ENCODE peak calls at places on chromosomes 4 and X, in eight cellular contexts. One of them, this sample, is unnamed.

GRCh38 chr4:13912436-13912835 is 284.9 kb upstream of the BOD1L1 start:
- DNase-seq in activated CD4-positive, alpha-beta T cell treated with anti-CD3 and anti-CD28 coated beads, Interleukin-2, amount 10 ng/mL, durations not matched to agents 7 days and 5 days: no peak
- DNase-seq in activated naive CD8-positive, alpha-beta T cell treated with anti-CD3 and anti-CD28 coated beads, Interleukin-2, amount 10 ng/mL, durations not matched to agents 7 days and 5 days: no peak
- DNase-seq in activated gamma-delta T cell treated with anti-CD3 and anti-CD28 coated beads, Interleukin-2, amount 50 U/mL, for 16 hours: no peak
- DNase-seq in ovary: no peak
- DNase-seq in CD8-positive, alpha-beta memory T cell: no peak
- DNase-seq in dermis blood vessel endothelial cell: no peak
- DNase-seq in activated naive CD4-positive, alpha-beta T cell treated with anti-CD3 and anti-CD28 coated beads for 36 hours: no peak
- DNase-seq in this sample: no peak

GRCh38 chr4:158444621-158445020 is 77.1 kb upstream of the RXFP1 start:
- DNase-seq in activated naive CD8-positive, alpha-beta T cell treated with anti-CD3 and anti-CD28 coated beads, Interleukin-2, amount 10 ng/mL, durations not matched to agents 7 days and 5 days: no peak
- DNase-seq in ovary: no peak
- DNase-seq in CD8-positive, alpha-beta memory T cell: no peak
- DNase-seq in activated naive CD4-positive, alpha-beta T cell treated with anti-CD3 and anti-CD28 coated beads for 36 hours: no peak
- DNase-seq in activated gamma-delta T cell treated with anti-CD3 and anti-CD28 coated beads, Interleukin-2, amount 50 U/mL, for 16 hours: no peak
- DNase-seq in dermis blood vessel endothelial cell: no peak
- DNase-seq in activated CD4-positive, alpha-beta T cell treated with anti-CD3 and anti-CD28 coated beads, Interleukin-2, amount 10 ng/mL, durations not matched to agents 7 days and 5 days: no peak
- DNase-seq in this sample: no peak

GRCh38 chr4:82957045-82957444 is 53.6 kb downstream of the LIN54 start:
- DNase-seq in ovary: no peak
- DNase-seq in activated gamma-delta T cell treated with anti-CD3 and anti-CD28 coated beads, Interleukin-2, amount 50 U/mL, for 16 hours: no peak
- DNase-seq in activated naive CD8-positive, alpha-beta T cell treated with anti-CD3 and anti-CD28 coated beads, Interleukin-2, amount 10 ng/mL, durations not matched to agents 7 days and 5 days: no peak
- DNase-seq in CD8-positive, alpha-beta memory T cell: no peak
- DNase-seq in dermis blood vessel endothelial cell: peak
- DNase-seq in activated naive CD4-positive, alpha-beta T cell treated with anti-CD3 and anti-CD28 coated beads for 36 hours: peak
- DNase-seq in activated CD4-positive, alpha-beta T cell treated with anti-CD3 and anti-CD28 coated beads, Interleukin-2, amount 10 ng/mL, durations not matched to agents 7 days and 5 days: no peak
- DNase-seq in this sample: no peak

GRCh38 chrX:134810211-134810610 is 151.9 kb upstream of the PLAC1 start:
- DNase-seq in activated naive CD8-positive, alpha-beta T cell treated with anti-CD3 and anti-CD28 coated beads, Interleukin-2, amount 10 ng/mL, durations not matched to agents 7 days and 5 days: no peak
- DNase-seq in activated gamma-delta T cell treated with anti-CD3 and anti-CD28 coated beads, Interleukin-2, amount 50 U/mL, for 16 hours: no peak
- DNase-seq in activated CD4-positive, alpha-beta T cell treated with anti-CD3 and anti-CD28 coated beads, Interleukin-2, amount 10 ng/mL, durations not matched to agents 7 days and 5 days: no peak
- DNase-seq in dermis blood vessel endothelial cell: no peak
- DNase-seq in activated naive CD4-positive, alpha-beta T cell treated with anti-CD3 and anti-CD28 coated beads for 36 hours: no peak
- DNase-seq in CD8-positive, alpha-beta memory T cell: no peak
- DNase-seq in ovary: no peak
- DNase-seq in this sample: no peak

GRCh38 chr4:99755223-99755944 is 61.2 kb upstream of the DAPP1 start:
- DNase-seq in activated gamma-delta T cell treated with anti-CD3 and anti-CD28 coated beads, Interleukin-2, amount 50 U/mL, for 16 hours: no peak
- DNase-seq in activated naive CD8-positive, alpha-beta T cell treated with anti-CD3 and anti-CD28 coated beads, Interleukin-2, amount 10 ng/mL, durations not matched to agents 7 days and 5 days: no peak
- DNase-seq in activated naive CD4-positive, alpha-beta T cell treated with anti-CD3 and anti-CD28 coated beads for 36 hours: no peak
- DNase-seq in ovary: no peak
- DNase-seq in activated CD4-positive, alpha-beta T cell treated with anti-CD3 and anti-CD28 coated beads, Interleukin-2, amount 10 ng/mL, durations not matched to agents 7 days and 5 days: no peak
- DNase-seq in CD8-positive, alpha-beta memory T cell: no peak
- DNase-seq in dermis blood vessel endothelial cell: no peak
- DNase-seq in this sample: no peak

GRCh38 chrX:7596822-7597221 is 246.1 kb upstream of the VCX start:
- DNase-seq in CD8-positive, alpha-beta memory T cell: no peak
- DNase-seq in dermis blood vessel endothelial cell: no peak
- DNase-seq in activated naive CD8-positive, alpha-beta T cell treated with anti-CD3 and anti-CD28 coated beads, Interleukin-2, amount 10 ng/mL, durations not matched to agents 7 days and 5 days: no peak
- DNase-seq in activated gamma-delta T cell treated with anti-CD3 and anti-CD28 coated beads, Interleukin-2, amount 50 U/mL, for 16 hours: no peak
- DNase-seq in ovary: no peak
- DNase-seq in activated naive CD4-positive, alpha-beta T cell treated with anti-CD3 and anti-CD28 coated beads for 36 hours: no peak
- DNase-seq in activated CD4-positive, alpha-beta T cell treated with anti-CD3 and anti-CD28 coated beads, Interleukin-2, amount 10 ng/mL, durations not matched to agents 7 days and 5 days: no peak
- DNase-seq in this sample: no peak

GRCh38 chr4:13309751-13310150 is 174.4 kb downstream of the RAB28 start:
- DNase-seq in ovary: no peak
- DNase-seq in activated CD4-positive, alpha-beta T cell treated with anti-CD3 and anti-CD28 coated beads, Interleukin-2, amount 10 ng/mL, durations not matched to agents 7 days and 5 days: no peak
- DNase-seq in dermis blood vessel endothelial cell: no peak
- DNase-seq in activated naive CD8-positive, alpha-beta T cell treated with anti-CD3 and anti-CD28 coated beads, Interleukin-2, amount 10 ng/mL, durations not matched to agents 7 days and 5 days: no peak
- DNase-seq in CD8-positive, alpha-beta memory T cell: no peak
- DNase-seq in activated gamma-delta T cell treated with anti-CD3 and anti-CD28 coated beads, Interleukin-2, amount 50 U/mL, for 16 hours: no peak
- DNase-seq in activated naive CD4-positive, alpha-beta T cell treated with anti-CD3 and anti-CD28 coated beads for 36 hours: no peak
- DNase-seq in this sample: no peak

GRCh38 chrX:121307441-121307840 is 260.0 kb downstream of the GLUD2 start:
- DNase-seq in activated naive CD4-positive, alpha-beta T cell treated with anti-CD3 and anti-CD28 coated beads for 36 hours: no peak
- DNase-seq in activated CD4-positive, alpha-beta T cell treated with anti-CD3 and anti-CD28 coated beads, Interleukin-2, amount 10 ng/mL, durations not matched to agents 7 days and 5 days: no peak
- DNase-seq in CD8-positive, alpha-beta memory T cell: no peak
- DNase-seq in activated gamma-delta T cell treated with anti-CD3 and anti-CD28 coated beads, Interleukin-2, amount 50 U/mL, for 16 hours: no peak
- DNase-seq in ovary: no peak
- DNase-seq in dermis blood vessel endothelial cell: no peak
- DNase-seq in activated naive CD8-positive, alpha-beta T cell treated with anti-CD3 and anti-CD28 coated beads, Interleukin-2, amount 10 ng/mL, durations not matched to agents 7 days and 5 days: no peak
- DNase-seq in this sample: no peak

GRCh38 chr4:7435411-7436095 is 823 bp upstream of the PSAPL1 start:
- DNase-seq in activated naive CD4-positive, alpha-beta T cell treated with anti-CD3 and anti-CD28 coated beads for 36 hours: no peak
- DNase-seq in dermis blood vessel endothelial cell: no peak
- DNase-seq in CD8-positive, alpha-beta memory T cell: no peak
- DNase-seq in ovary: no peak
- DNase-seq in activated naive CD8-positive, alpha-beta T cell treated with anti-CD3 and anti-CD28 coated beads, Interleukin-2, amount 10 ng/mL, durations not matched to agents 7 days and 5 days: no peak
- DNase-seq in activated CD4-positive, alpha-beta T cell treated with anti-CD3 and anti-CD28 coated beads, Interleukin-2, amount 10 ng/mL, durations not matched to agents 7 days and 5 days: no peak
- DNase-seq in activated gamma-delta T cell treated with anti-CD3 and anti-CD28 coated beads, Interleukin-2, amount 50 U/mL, for 16 hours: no peak
- DNase-seq in this sample: no peak

GRCh38 chrX:103464071-103464773 is 55.1 kb downstream of the RAB40A start:
- DNase-seq in dermis blood vessel endothelial cell: peak
- DNase-seq in activated gamma-delta T cell treated with anti-CD3 and anti-CD28 coated beads, Interleukin-2, amount 50 U/mL, for 16 hours: no peak
- DNase-seq in activated CD4-positive, alpha-beta T cell treated with anti-CD3 and anti-CD28 coated beads, Interleukin-2, amount 10 ng/mL, durations not matched to agents 7 days and 5 days: peak
- DNase-seq in activated naive CD4-positive, alpha-beta T cell treated with anti-CD3 and anti-CD28 coated beads for 36 hours: peak
- DNase-seq in activated naive CD8-positive, alpha-beta T cell treated with anti-CD3 and anti-CD28 coated beads, Interleukin-2, amount 10 ng/mL, durations not matched to agents 7 days and 5 days: peak
- DNase-seq in ovary: no peak
- DNase-seq in CD8-positive, alpha-beta memory T cell: no peak
- DNase-seq in this sample: no peak

GRCh38 chr4:84221704-84222103 is 277.4 kb downstream of the NKX6-1 start:
- DNase-seq in activated naive CD4-positive, alpha-beta T cell treated with anti-CD3 and anti-CD28 coated beads for 36 hours: no peak
- DNase-seq in dermis blood vessel endothelial cell: no peak
- DNase-seq in ovary: no peak
- DNase-seq in activated naive CD8-positive, alpha-beta T cell treated with anti-CD3 and anti-CD28 coated beads, Interleukin-2, amount 10 ng/mL, durations not matched to agents 7 days and 5 days: no peak
- DNase-seq in CD8-positive, alpha-beta memory T cell: no peak
- DNase-seq in activated CD4-positive, alpha-beta T cell treated with anti-CD3 and anti-CD28 coated beads, Interleukin-2, amount 10 ng/mL, durations not matched to agents 7 days and 5 days: no peak
- DNase-seq in activated gamma-delta T cell treated with anti-CD3 and anti-CD28 coated beads, Interleukin-2, amount 50 U/mL, for 16 hours: no peak
- DNase-seq in this sample: no peak